ENCODE peak calls at places on chromosomes 6 and 20, in six cellular contexts. K is suprapubic skin, Z is cardiac septum, Y is NCI-H1436 treated with DMSO at 0.1 percent for 48 hours, G is AG08395, J is IMR-90. H is an unnamed sample.

GRCh38 chr6:118581489-118581959 is 33.4 kb downstream of the PLN start:
- DNase-seq in Y (no peak), G (peak; percentile 71), Z (no peak), J (peak; percentile 80), K (no peak), H (peak; percentile 78)

GRCh38 chr20:36261389-36262105 is 25.3 kb downstream of the AAR2 start:
- DNase-seq in Y (no peak), G (no peak), J (no peak), Z (no peak), K (no peak), H (no peak)

GRCh38 chr6:24899647-24900325 is 36.0 kb downstream of the RIPOR2 start:
- DNase-seq in G (no peak), Z (no peak), Y (no peak), K (no peak), J (no peak), H (no peak)

GRCh38 chr20:63747622-63748355 is 8.2 kb downstream of the SLC2A4RG start:
- DNase-seq in Z (peak; percentile 74), Y (no peak), J (no peak), K (peak; percentile 78), G (no peak), H (no peak)

GRCh38 chr6:26020983-26021349 is 58.4 kb downstream of the TRIM38 start:
- DNase-seq in J (peak; percentile 74), K (no peak), Z (peak; percentile 77), Y (no peak), G (no peak), H (peak; percentile 65)

GRCh38 chr6:95574811-95575210 is 2.5 kb upstream of the MANEA start:
- DNase-seq in K (no peak), Y (no peak), Z (no peak), G (peak; percentile 3), J (peak; percentile 65), H (peak; percentile 71)

GRCh38 chr6:13729891-13730290 is 18.3 kb upstream of the RANBP9 start:
- DNase-seq in J (peak; percentile 79), K (no peak), Y (no peak), G (peak; percentile 86), Z (no peak), H (peak; percentile 65)

GRCh38 chr6:127146935-127147334 is 28.5 kb downstream of the RSPO3 start:
- DNase-seq in Y (no peak), G (peak; percentile 79), Z (no peak), K (no peak), J (peak; percentile 82), H (peak; percentile 76)

GRCh38 chr6:21402368-21402767 is 191.2 kb upstream of the SOX4 start:
- DNase-seq in J (peak; percentile 27), K (no peak), Y (no peak), G (peak; percentile 75), Z (no peak), H (peak; percentile 4)

GRCh38 chr6:36729169-36729549 is 31.5 kb downstream of the RAB44 start:
- DNase-seq in G (peak; percentile 48), Z (no peak), K (no peak), J (no peak), Y (no peak), H (no peak)

GRCh38 chr6:125846292-125847024 is 55.7 kb downstream of the NCOA7 start:
- DNase-seq in J (no peak), K (no peak), Z (no peak), G (no peak), Y (peak; percentile 56), H (no peak)

GRCh38 chr6:108844632-108845031 is 3.6 kb upstream of the ARMC2 start:
- DNase-seq in G (no peak), J (no peak), Z (no peak), K (no peak), Y (no peak), H (no peak)

GRCh38 chr6:69802995-69803394 is 6.2 kb upstream of the LMBRD1 start:
- DNase-seq in G (no peak), Z (no peak), Y (no peak), J (no peak), K (no peak), H (no peak)

GRCh38 chr6:116387374-116387773 is 16.6 kb downstream of the DSE start:
- DNase-seq in Z (no peak), Y (no peak), G (no peak), J (peak; percentile 90), K (no peak), H (peak; percentile 56)

GRCh38 chr6:36636283-36636682 is 42.1 kb downstream of the SRSF3 start:
- DNase-seq in J (no peak), Y (no peak), Z (no peak), G (no peak), K (no peak), H (no peak)